ENCODE peak calls at places on chromosomes 1 and 21, in ten cellular contexts. One of them, this sample, is unnamed.

GRCh38 chr1:60865146-60865545 is 217.2 kb upstream of the NFIA start:
- DNase-seq in heart right ventricle: no peak
- DNase-seq in DND-41: no peak
- DNase-seq in A549: no peak
- DNase-seq in body of pancreas: no peak
- DNase-seq in SK-N-SH: peak; percentile 49
- DNase-seq in HCT116: no peak
- DNase-seq in fibroblast of lung: no peak
- DNase-seq in adrenal gland: no peak
- DNase-seq in testis: no peak
- DNase-seq in this sample: no peak

GRCh38 chr1:46747683-46748288 is 28.9 kb upstream of the EFCAB14 start:
- DNase-seq in heart right ventricle: no peak
- DNase-seq in DND-41: peak; percentile 20
- DNase-seq in A549: peak; percentile 61
- DNase-seq in body of pancreas: peak; percentile 32
- DNase-seq in SK-N-SH: peak; percentile 53
- DNase-seq in HCT116: peak; percentile 34
- DNase-seq in fibroblast of lung: peak; percentile 43
- DNase-seq in adrenal gland: peak; percentile 53
- DNase-seq in testis: peak; percentile 78
- DNase-seq in this sample: peak; percentile 71

GRCh38 chr1:4699724-4700301 is 45.4 kb downstream of the AJAP1 start:
- DNase-seq in heart right ventricle: no peak
- DNase-seq in DND-41: no peak
- DNase-seq in A549: no peak
- DNase-seq in body of pancreas: no peak
- DNase-seq in SK-N-SH: no peak
- DNase-seq in HCT116: no peak
- DNase-seq in fibroblast of lung: peak; percentile 43
- DNase-seq in adrenal gland: no peak
- DNase-seq in testis: no peak
- DNase-seq in this sample: no peak

GRCh38 chr1:77489910-77490309 is 192.5 kb downstream of the ZZZ3 start:
- DNase-seq in heart right ventricle: no peak
- DNase-seq in DND-41: no peak
- DNase-seq in A549: no peak
- DNase-seq in body of pancreas: no peak
- DNase-seq in SK-N-SH: no peak
- DNase-seq in HCT116: no peak
- DNase-seq in fibroblast of lung: peak; percentile 65
- DNase-seq in adrenal gland: no peak
- DNase-seq in testis: no peak
- DNase-seq in this sample: no peak

GRCh38 chr1:15625224-15625917 is 8.1 kb downstream of the DDI2 start:
- DNase-seq in heart right ventricle: no peak
- DNase-seq in DND-41: no peak
- DNase-seq in A549: no peak
- DNase-seq in body of pancreas: no peak
- DNase-seq in SK-N-SH: no peak
- DNase-seq in HCT116: no peak
- DNase-seq in fibroblast of lung: no peak
- DNase-seq in adrenal gland: no peak
- DNase-seq in testis: no peak
- DNase-seq in this sample: no peak

GRCh38 chr21:39347537-39347936 is 1.4 kb downstream of the HMGN1 start:
- DNase-seq in heart right ventricle: no peak
- DNase-seq in DND-41: no peak
- DNase-seq in A549: no peak
- DNase-seq in body of pancreas: no peak
- DNase-seq in SK-N-SH: no peak
- DNase-seq in HCT116: no peak
- DNase-seq in fibroblast of lung: no peak
- DNase-seq in adrenal gland: no peak
- DNase-seq in testis: no peak
- DNase-seq in this sample: no peak

GRCh38 chr1:202807926-202808757 is at the start of gene KDM5B:
- DNase-seq in heart right ventricle: peak; percentile 76
- DNase-seq in DND-41: peak; percentile 17
- DNase-seq in A549: peak; percentile 74
- DNase-seq in body of pancreas: peak; percentile 70
- DNase-seq in SK-N-SH: peak; percentile 86
- DNase-seq in HCT116: peak; percentile 40
- DNase-seq in fibroblast of lung: peak; percentile 78
- DNase-seq in adrenal gland: peak; percentile 69
- DNase-seq in testis: peak; percentile 86
- DNase-seq in this sample: peak; percentile 79

GRCh38 chr1:154902920-154903566 is 33.0 kb upstream of the KCNN3 start:
- DNase-seq in heart right ventricle: no peak
- DNase-seq in DND-41: no peak
- DNase-seq in A549: no peak
- DNase-seq in body of pancreas: no peak
- DNase-seq in SK-N-SH: no peak
- DNase-seq in HCT116: no peak
- DNase-seq in fibroblast of lung: no peak
- DNase-seq in adrenal gland: no peak
- DNase-seq in testis: no peak
- DNase-seq in this sample: no peak

GRCh38 chr21:28069446-28069845 is 923.2 kb downstream of the LTN1 start:
- DNase-seq in heart right ventricle: no peak
- DNase-seq in DND-41: no peak
- DNase-seq in A549: no peak
- DNase-seq in body of pancreas: no peak
- DNase-seq in SK-N-SH: no peak
- DNase-seq in HCT116: no peak
- DNase-seq in fibroblast of lung: peak; percentile 78
- DNase-seq in adrenal gland: no peak
- DNase-seq in testis: no peak
- DNase-seq in this sample: no peak

GRCh38 chr1:228994691-228995090 is 259.4 kb downstream of the RHOU start:
- DNase-seq in heart right ventricle: no peak
- DNase-seq in DND-41: no peak
- DNase-seq in A549: no peak
- DNase-seq in body of pancreas: no peak
- DNase-seq in SK-N-SH: no peak
- DNase-seq in HCT116: no peak
- DNase-seq in fibroblast of lung: no peak
- DNase-seq in adrenal gland: no peak
- DNase-seq in testis: no peak
- DNase-seq in this sample: no peak

GRCh38 chr1:25182629-25183028 is 49.7 kb downstream of the SYF2 start:
- DNase-seq in heart right ventricle: no peak
- DNase-seq in DND-41: no peak
- DNase-seq in A549: no peak
- DNase-seq in body of pancreas: no peak
- DNase-seq in SK-N-SH: no peak
- DNase-seq in HCT116: no peak
- DNase-seq in fibroblast of lung: peak; percentile 92
- DNase-seq in adrenal gland: no peak
- DNase-seq in testis: no peak
- DNase-seq in this sample: no peak

GRCh38 chr1:41615981-41616380 is 131.5 kb upstream of the EDN2 start:
- DNase-seq in heart right ventricle: no peak
- DNase-seq in DND-41: no peak
- DNase-seq in A549: no peak
- DNase-seq in body of pancreas: no peak
- DNase-seq in SK-N-SH: no peak
- DNase-seq in HCT116: no peak
- DNase-seq in fibroblast of lung: no peak
- DNase-seq in adrenal gland: no peak
- DNase-seq in testis: no peak
- DNase-seq in this sample: no peak

GRCh38 chr21:35212393-35213127 is 163.5 kb upstream of the RUNX1 start:
- DNase-seq in heart right ventricle: no peak
- DNase-seq in DND-41: no peak
- DNase-seq in A549: no peak
- DNase-seq in body of pancreas: no peak
- DNase-seq in SK-N-SH: no peak
- DNase-seq in HCT116: no peak
- DNase-seq in fibroblast of lung: peak; percentile 86
- DNase-seq in adrenal gland: no peak
- DNase-seq in testis: no peak
- DNase-seq in this sample: no peak

GRCh38 chr1:84888753-84889152 is 4.3 kb downstream of the LPAR3 start:
- DNase-seq in heart right ventricle: no peak
- DNase-seq in DND-41: no peak
- DNase-seq in A549: no peak
- DNase-seq in body of pancreas: no peak
- DNase-seq in SK-N-SH: no peak
- DNase-seq in HCT116: no peak
- DNase-seq in fibroblast of lung: no peak
- DNase-seq in adrenal gland: no peak
- DNase-seq in testis: no peak
- DNase-seq in this sample: no peak

GRCh38 chr1:84885469-84885868 is 7.5 kb downstream of the LPAR3 start:
- DNase-seq in heart right ventricle: no peak
- DNase-seq in DND-41: no peak
- DNase-seq in A549: no peak
- DNase-seq in body of pancreas: no peak
- DNase-seq in SK-N-SH: no peak
- DNase-seq in HCT116: no peak
- DNase-seq in fibroblast of lung: no peak
- DNase-seq in adrenal gland: no peak
- DNase-seq in testis: no peak
- DNase-seq in this sample: no peak

GRCh38 chr1:84887261-84887934 is 5.6 kb downstream of the LPAR3 start:
- DNase-seq in heart right ventricle: no peak
- DNase-seq in DND-41: no peak
- DNase-seq in A549: no peak
- DNase-seq in body of pancreas: no peak
- DNase-seq in SK-N-SH: no peak
- DNase-seq in HCT116: no peak
- DNase-seq in fibroblast of lung: no peak
- DNase-seq in adrenal gland: no peak
- DNase-seq in testis: no peak
- DNase-seq in this sample: no peak

GRCh38 chr1:84883286-84883685 is 9.7 kb downstream of the LPAR3 start:
- DNase-seq in heart right ventricle: no peak
- DNase-seq in DND-41: no peak
- DNase-seq in A549: no peak
- DNase-seq in body of pancreas: no peak
- DNase-seq in SK-N-SH: no peak
- DNase-seq in HCT116: no peak
- DNase-seq in fibroblast of lung: no peak
- DNase-seq in adrenal gland: no peak
- DNase-seq in testis: no peak
- DNase-seq in this sample: no peak

DNA sequence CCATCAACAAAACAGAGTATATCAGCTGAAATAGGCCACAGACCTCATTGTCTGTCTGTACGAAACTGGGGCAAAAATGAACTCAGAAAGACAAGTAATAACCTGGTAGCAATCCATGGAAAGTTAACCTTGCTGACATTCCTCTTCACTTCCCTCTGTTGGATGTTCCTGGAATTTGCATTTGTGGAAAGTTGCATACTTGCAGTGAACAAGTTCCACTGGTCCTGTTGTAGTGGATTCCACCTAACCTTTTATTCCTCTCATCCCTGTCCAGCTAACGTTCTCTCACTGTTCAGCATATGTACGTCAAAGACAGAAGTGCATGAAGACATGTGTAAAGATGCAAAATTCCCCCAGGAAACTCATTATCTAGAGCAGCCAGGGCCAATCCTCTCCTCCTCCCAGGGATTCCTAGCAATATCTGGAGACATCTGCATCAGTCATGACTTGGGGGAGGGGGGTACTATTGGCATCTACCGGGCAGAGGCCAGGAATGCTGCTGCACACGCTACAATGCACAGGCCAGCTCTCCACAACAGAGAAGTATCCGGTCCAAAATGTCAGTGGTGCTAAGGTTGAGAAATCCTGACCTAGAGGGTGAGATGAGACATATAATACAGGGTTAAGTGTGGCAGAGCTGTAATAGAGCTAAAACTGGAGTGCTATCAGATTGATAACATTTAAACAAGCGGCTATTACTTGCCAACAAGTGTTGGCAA is 8.2 kb downstream of the LPAR3 start:
- DNase-seq in heart right ventricle: no peak
- DNase-seq in DND-41: no peak
- DNase-seq in A549: no peak
- DNase-seq in body of pancreas: no peak
- DNase-seq in SK-N-SH: no peak
- DNase-seq in HCT116: no peak
- DNase-seq in fibroblast of lung: no peak
- DNase-seq in adrenal gland: no peak
- DNase-seq in testis: no peak
- DNase-seq in this sample: no peak
- TF ChIP-seq CTCF in heart right ventricle: no peak
- TF ChIP-seq CTCF in DND-41: no peak
- TF ChIP-seq CTCF in A549: no peak
- TF ChIP-seq CTCF in body of pancreas: no peak
- TF ChIP-seq CTCF in SK-N-SH: no peak
- TF ChIP-seq CTCF in HCT116: no peak
- TF ChIP-seq CTCF in fibroblast of lung: no peak
- TF ChIP-seq CTCF in adrenal gland: no peak
- TF ChIP-seq CTCF in testis: no peak
- TF ChIP-seq CTCF in this sample: peak; percentile 21

GRCh38 chr1:218301217-218301616 is 16.1 kb downstream of the RRP15 start:
- DNase-seq in heart right ventricle: no peak
- DNase-seq in DND-41: no peak
- DNase-seq in A549: no peak
- DNase-seq in body of pancreas: no peak
- DNase-seq in SK-N-SH: no peak
- DNase-seq in HCT116: no peak
- DNase-seq in fibroblast of lung: no peak
- DNase-seq in adrenal gland: no peak
- DNase-seq in testis: no peak
- DNase-seq in this sample: no peak
- H3K4me1 ChIP-seq in heart right ventricle: peaks cover 17% of the 10 kb centered on the region
- H3K4me1 ChIP-seq in DND-41: no peaks in the 10 kb centered on the region
- H3K4me1 ChIP-seq in A549: peaks cover 19% of the 10 kb centered on the region
- H3K4me1 ChIP-seq in body of pancreas: peaks cover 12% of the 10 kb centered on the region
- H3K4me1 ChIP-seq in SK-N-SH: peaks cover 17% of the 10 kb centered on the region
- H3K4me1 ChIP-seq in HCT116: no peaks in the 10 kb centered on the region
- H3K4me1 ChIP-seq in fibroblast of lung: no peaks in the 10 kb centered on the region
- H3K4me1 ChIP-seq in adrenal gland: peaks cover 8% of the 10 kb centered on the region
- H3K4me1 ChIP-seq in testis: no peaks in the 10 kb centered on the region
- H3K4me1 ChIP-seq in this sample: peaks cover 40% of the 10 kb centered on the region

DNA sequence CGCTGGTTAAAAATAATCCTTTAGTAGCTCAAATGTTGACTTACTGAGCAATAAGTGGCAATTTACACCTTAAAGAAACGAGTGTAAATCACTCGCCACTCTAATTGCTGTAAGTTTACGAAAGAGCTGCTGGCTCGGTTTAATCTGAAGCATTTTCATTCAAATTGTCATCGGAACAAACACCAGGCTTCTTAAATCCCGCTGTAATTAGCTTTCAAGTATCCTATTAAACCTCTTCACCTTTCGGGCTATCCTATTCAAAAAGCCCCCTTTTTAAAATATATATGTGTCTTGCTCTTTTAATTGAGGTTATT is 1.6 kb downstream of the LHX8 start:
- DNase-seq in heart right ventricle: no peak
- DNase-seq in DND-41: no peak
- DNase-seq in A549: no peak
- DNase-seq in body of pancreas: no peak
- DNase-seq in SK-N-SH: no peak
- DNase-seq in HCT116: no peak
- DNase-seq in fibroblast of lung: no peak
- DNase-seq in adrenal gland: no peak
- DNase-seq in testis: no peak
- DNase-seq in this sample: no peak
- H3K4me3 ChIP-seq in heart right ventricle: no peak overlapping the region
- H3K4me3 ChIP-seq in DND-41: no peak overlapping the region
- H3K4me3 ChIP-seq in A549: peak overlapping the region; percentile 53
- H3K4me3 ChIP-seq in body of pancreas: no peak overlapping the region
- H3K4me3 ChIP-seq in SK-N-SH: no peak overlapping the region
- H3K4me3 ChIP-seq in HCT116: no peak overlapping the region
- H3K4me3 ChIP-seq in fibroblast of lung: no peak overlapping the region
- H3K4me3 ChIP-seq in adrenal gland: peak overlapping the region; percentile 49
- H3K4me3 ChIP-seq in testis: peak overlapping the region; percentile 39
- H3K4me3 ChIP-seq in this sample: peak overlapping the region; percentile 31

GRCh38 chr1:30572192-30572591 is 151.2 kb downstream of the MATN1 start:
- DNase-seq in heart right ventricle: no peak
- DNase-seq in DND-41: no peak
- DNase-seq in A549: no peak
- DNase-seq in body of pancreas: no peak
- DNase-seq in SK-N-SH: peak; percentile 33
- DNase-seq in HCT116: no peak
- DNase-seq in fibroblast of lung: no peak
- DNase-seq in adrenal gland: no peak
- DNase-seq in testis: no peak
- DNase-seq in this sample: no peak
- TF ChIP-seq CTCF in heart right ventricle: no peak
- TF ChIP-seq CTCF in DND-41: no peak
- TF ChIP-seq CTCF in A549: no peak
- TF ChIP-seq CTCF in body of pancreas: no peak
- TF ChIP-seq CTCF in SK-N-SH: no peak
- TF ChIP-seq CTCF in HCT116: peak; percentile 11
- TF ChIP-seq CTCF in fibroblast of lung: no peak
- TF ChIP-seq CTCF in adrenal gland: no peak
- TF ChIP-seq CTCF in testis: no peak
- TF ChIP-seq CTCF in this sample: no peak

This sample was measured in cardiac muscle cell.